ENCODE peak calls at places on chromosomes 2 and 18, in ten cellular contexts. O is NCI-H2029; R is GF-D8; F is ovary; U is C1 segment of cervical spinal cord; T is right atrium auricular region; W is nephron progenitor cell; M is naive thymus-derived CD8-positive, alpha-beta T cell; N is NCI-H460; J is trophoblast cell. Q is an unnamed sample.

GRCh38 chr2:86622409-86622877 is 1.2 kb downstream of the RNF103 start:
- DNase-seq in O (no peak), R (no peak), F (peak; percentile 30), U (no peak), T (no peak), W (peak; percentile 15), M (peak; percentile 11), N (no peak), J (peak; percentile 7), Q (peak; percentile 12)

GRCh38 chr2:162113771-162114168 is 38.3 kb downstream of the GCG start:
- DNase-seq in O (no peak), R (peak; percentile 38), F (no peak), U (no peak), T (peak; percentile 61), W (no peak), M (no peak), N (no peak), J (peak; percentile 52), Q (no peak)

GRCh38 chr2:35114765-35115164 is 1240.8 kb upstream of the CRIM1 start:
- DNase-seq in O (no peak), R (no peak), F (no peak), U (no peak), T (no peak), W (no peak), M (no peak), N (peak; percentile 27), J (no peak), Q (peak; percentile 11)

GRCh38 chr2:205786976-205787375 is 104.7 kb downstream of the NRP2 start:
- DNase-seq in O (no peak), R (no peak), F (no peak), U (no peak), T (no peak), W (no peak), M (no peak), N (no peak), J (no peak), Q (no peak)

GRCh38 chr18:58045265-58046086 is 1.4 kb downstream of the NEDD4L start:
- DNase-seq in O (no peak), R (no peak), F (peak; percentile 41), U (peak; percentile 39), T (no peak), W (peak; percentile 64), M (peak; percentile 14), N (no peak), J (no peak), Q (no peak)

GRCh38 chr2:160294889-160295288 is 94.8 kb upstream of the ITGB6 start:
- DNase-seq in O (no peak), R (no peak), F (no peak), U (no peak), T (no peak), W (no peak), M (no peak), N (no peak), J (no peak), Q (no peak)

GRCh38 chr2:28234807-28235206 is 157.9 kb upstream of the FOSL2 start:
- DNase-seq in O (no peak), R (no peak), F (no peak), U (no peak), T (no peak), W (no peak), M (no peak), N (no peak), J (no peak), Q (no peak)

GRCh38 chr2:200585730-200586643 is at the start of gene AOX1:
- DNase-seq in O (no peak), R (no peak), F (peak; percentile 82), U (no peak), T (peak; percentile 87), W (peak; percentile 57), M (no peak), N (no peak), J (peak; percentile 50), Q (no peak)

GRCh38 chr18:12748671-12749070 is 45.8 kb downstream of the PSMG2 start:
- DNase-seq in O (no peak), R (no peak), F (no peak), U (no peak), T (no peak), W (no peak), M (no peak), N (no peak), J (no peak), Q (no peak)

GRCh38 chr2:191710411-191710900 is 32.5 kb downstream of the NABP1 start:
- DNase-seq in O (no peak), R (no peak), F (no peak), U (no peak), T (no peak), W (no peak), M (no peak), N (no peak), J (no peak), Q (no peak)

GRCh38 chr2:124572953-124573634 is 548.0 kb downstream of the CNTNAP5 start:
- DNase-seq in O (no peak), R (no peak), F (no peak), U (no peak), T (no peak), W (no peak), M (no peak), N (no peak), J (no peak), Q (no peak)

GRCh38 chr18:2050702-2051201 is 520.6 kb downstream of the METTL4 start:
- DNase-seq in O (peak; percentile 39), R (no peak), F (no peak), U (no peak), T (no peak), W (no peak), M (no peak), N (no peak), J (peak; percentile 14), Q (no peak)

GRCh38 chr2:121355488-121355887 is 70.5 kb upstream of the TFCP2L1 start:
- DNase-seq in O (peak; percentile 83), R (no peak), F (no peak), U (no peak), T (no peak), W (no peak), M (no peak), N (no peak), J (no peak), Q (no peak)

GRCh38 chr2:210195066-210195852 is 24.1 kb upstream of the KANSL1L start:
- DNase-seq in O (peak; percentile 51), R (peak; percentile 64), F (no peak), U (no peak), T (no peak), W (no peak), M (no peak), N (peak; percentile 36), J (peak; percentile 7), Q (peak; percentile 30)

GRCh38 chr2:169767243-169767888 is 31.3 kb upstream of the SSB start:
- DNase-seq in O (no peak), R (peak; percentile 18), F (peak; percentile 61), U (peak; percentile 2), T (peak; percentile 67), W (peak; percentile 18), M (peak; percentile 28), N (peak; percentile 47), J (peak; percentile 37), Q (peak; percentile 42)

GRCh38 chr2:11833601-11834000 is 87.2 kb downstream of the LPIN1 start:
- DNase-seq in O (peak; percentile 63), R (no peak), F (no peak), U (no peak), T (no peak), W (no peak), M (no peak), N (no peak), J (no peak), Q (no peak)

GRCh38 chr2:16067444-16068232 is 127.3 kb downstream of the MYCN start:
- DNase-seq in O (no peak), R (no peak), F (no peak), U (no peak), T (no peak), W (no peak), M (no peak), N (no peak), J (no peak), Q (no peak)

GRCh38 chr2:42136832-42137821 is 32.0 kb upstream of the EML4 start:
- DNase-seq in O (no peak), R (no peak), F (no peak), U (no peak), T (no peak), W (no peak), M (no peak), N (no peak), J (no peak), Q (no peak)

GRCh38 chr18:9542924-9543323 is 67.6 kb downstream of the RALBP1 start:
- DNase-seq in O (no peak), R (no peak), F (no peak), U (no peak), T (no peak), W (no peak), M (no peak), N (no peak), J (no peak), Q (no peak)

GRCh38 chr2:73386342-73386868 is 769 bp downstream of the ALMS1 start:
- DNase-seq in O (no peak), R (no peak), F (no peak), U (no peak), T (no peak), W (no peak), M (no peak), N (no peak), J (no peak), Q (no peak)

GRCh38 chr2:218285604-218286003 is 6.7 kb downstream of the TMBIM1 start:
- DNase-seq in O (peak; percentile 12), R (no peak), F (no peak), U (peak; percentile 60), T (no peak), W (no peak), M (no peak), N (no peak), J (no peak), Q (no peak)

GRCh38 chr2:242031481-242032019 is 162.0 kb downstream of the RTP5 start:
- DNase-seq in O (no peak), R (peak; percentile 22), F (no peak), U (no peak), T (peak; percentile 49), W (no peak), M (peak; percentile 38), N (no peak), J (no peak), Q (no peak)

GRCh38 chr2:44949329-44950151 is 8.0 kb downstream of the SIX3 start:
- DNase-seq in O (no peak), R (no peak), F (no peak), U (no peak), T (no peak), W (peak; percentile 76), M (no peak), N (no peak), J (no peak), Q (peak; percentile 73)